ENCODE peak calls at places on chromosomes 1 and 21, in ten cellular contexts. G is stimulated activated CD4-positive, alpha-beta T cell treated with anti-CD3 and anti-CD28 coated beads, Interleukin-12 subunit alpha, Interleukin-12 subunit beta, amount 100 ng/mL, for 48 hours; Q is progenitor cell of endocrine pancreas; H is HFFc6; J is AG09319; O is H4; I is NCI-H82; T is LNCaP clone FGC; B is fibroblast of mammary gland; U is A172. N is an unnamed sample.

GRCh38 chr1:103197266-103197665 is 88.9 kb upstream of the COL11A1 start:
- DNase-seq in G (no peak), Q (no peak), H (peak), J (no peak), O (peak), I (no peak), T (no peak), B (peak), U (peak), N (no peak)

GRCh38 chr1:156360534-156360933 is 8.5 kb upstream of the RHBG start:
- DNase-seq in G (no peak), Q (no peak), H (no peak), J (no peak), O (no peak), I (no peak), T (no peak), B (no peak), U (no peak), N (no peak)

GRCh38 chr1:196577386-196577785 is 30.9 kb downstream of the KCNT2 start:
- DNase-seq in G (no peak), Q (no peak), H (no peak), J (no peak), O (no peak), I (no peak), T (no peak), B (no peak), U (no peak), N (no peak)

GRCh38 chr1:98296681-98297080 is 364.8 kb upstream of the SNX7 start:
- DNase-seq in G (no peak), Q (no peak), H (no peak), J (no peak), O (no peak), I (no peak), T (no peak), B (no peak), U (no peak), N (no peak)

GRCh38 chr1:43552813-43553212 is 22.1 kb downstream of the PTPRF start:
- DNase-seq in G (no peak), Q (no peak), H (peak), J (no peak), O (peak), I (no peak), T (peak), B (peak), U (peak), N (no peak)

GRCh38 chr1:14758962-14759361 is 160.5 kb downstream of the KAZN start:
- DNase-seq in G (no peak), Q (no peak), H (no peak), J (no peak), O (no peak), I (peak), T (no peak), B (no peak), U (no peak), N (no peak)

GRCh38 chr21:15533618-15534017 is 196.2 kb upstream of the USP25 start:
- DNase-seq in G (no peak), Q (no peak), H (no peak), J (no peak), O (no peak), I (no peak), T (no peak), B (no peak), U (no peak), N (no peak)

GRCh38 chr1:6743189-6744101 is 41.8 kb upstream of the CAMTA1 start:
- DNase-seq in G (no peak), Q (no peak), H (peak), J (peak), O (peak), I (no peak), T (no peak), B (peak), U (peak), N (peak)

GRCh38 chr1:62050165-62050564 is 144.5 kb upstream of the L1TD1 start:
- DNase-seq in G (no peak), Q (no peak), H (no peak), J (no peak), O (no peak), I (no peak), T (no peak), B (no peak), U (no peak), N (no peak)

GRCh38 chr21:46667735-46668380 is 32.4 kb downstream of the PRMT2 start:
- DNase-seq in G (no peak), Q (no peak), H (no peak), J (no peak), O (no peak), I (peak), T (no peak), B (peak), U (peak), N (no peak)

GRCh38 chr1:243727503-243728191 is 122.4 kb downstream of the AKT3 start:
- DNase-seq in G (no peak), Q (no peak), H (no peak), J (no peak), O (no peak), I (no peak), T (no peak), B (no peak), U (no peak), N (peak)